ENCODE peak calls at places on chromosomes 12 and 14, in four cellular contexts. One of them, this sample, is unnamed. For H3K4me1, the result is how much of the 10 kb centered on the place peaks cover.

GRCh38 chr12:87801860-87802720 is 227.1 kb downstream of the C12orf50 start:
- DNase-seq in mesendoderm: no peak
- DNase-seq in IMR-90: no peak
- DNase-seq in neuronal stem cell: no peak
- DNase-seq in this sample: no peak

GRCh38 chr14:89635615-89636014 is 218.6 kb upstream of the FOXN3 start:
- DNase-seq in IMR-90: peak
- DNase-seq in neuronal stem cell: no peak
- DNase-seq in mesendoderm: no peak
- DNase-seq in this sample: no peak

GRCh38 chr12:3273409-3273853 is 196.3 kb downstream of the TSPAN9 start:
- DNase-seq in mesendoderm: no peak
- DNase-seq in neuronal stem cell: no peak
- DNase-seq in IMR-90: peak
- DNase-seq in this sample: no peak

GRCh38 chr14:91303091-91303923 is 58.8 kb upstream of the GPR68 start:
- DNase-seq in mesendoderm: peak
- DNase-seq in IMR-90: no peak
- DNase-seq in neuronal stem cell: peak
- DNase-seq in this sample: peak

GRCh38 chr12:3752741-3753486 is at the start of gene CRACR2A:
- DNase-seq in mesendoderm: peak
- DNase-seq in neuronal stem cell: peak
- DNase-seq in IMR-90: peak
- DNase-seq in this sample: peak

GRCh38 chr12:1220127-1221092 is 229.4 kb downstream of the ERC1 start:
- DNase-seq in neuronal stem cell: no peak
- DNase-seq in IMR-90: no peak
- DNase-seq in mesendoderm: no peak
- DNase-seq in this sample: no peak

GRCh38 chr12:79522657-79523386 is 167.9 kb downstream of the PAWR start:
- DNase-seq in neuronal stem cell: no peak
- DNase-seq in mesendoderm: no peak
- DNase-seq in IMR-90: no peak
- DNase-seq in this sample: no peak

GRCh38 chr14:45526715-45527549 is 273.9 kb upstream of the MIS18BP1 start:
- DNase-seq in IMR-90: no peak
- DNase-seq in neuronal stem cell: peak
- DNase-seq in mesendoderm: peak
- DNase-seq in this sample: peak

GRCh38 chr12:1857086-1857485 is 36.7 kb downstream of the LRTM2 start:
- DNase-seq in neuronal stem cell: no peak
- DNase-seq in IMR-90: no peak
- DNase-seq in mesendoderm: no peak
- DNase-seq in this sample: no peak

GRCh38 chr12:114912811-114913210 is 228.8 kb upstream of the TBX3 start:
- DNase-seq in mesendoderm: no peak
- DNase-seq in neuronal stem cell: no peak
- DNase-seq in IMR-90: no peak
- DNase-seq in this sample: no peak

GRCh38 chr12:56220611-56221232 is 1.0 kb downstream of the RNF41 start:
- DNase-seq in IMR-90: peak
- DNase-seq in neuronal stem cell: peak
- DNase-seq in mesendoderm: peak
- DNase-seq in this sample: no peak

GRCh38 chr14:50932159-50932558 is 12.1 kb downstream of the PYGL start:
- DNase-seq in IMR-90: no peak
- DNase-seq in neuronal stem cell: no peak
- DNase-seq in mesendoderm: no peak
- DNase-seq in this sample: no peak

GRCh38 chr12:4270016-4270669 is 3.4 kb upstream of the CCND2 start:
- DNase-seq in IMR-90: no peak
- DNase-seq in mesendoderm: peak
- DNase-seq in neuronal stem cell: no peak
- DNase-seq in this sample: peak

GRCh38 chr14:64388533-64389243 is 535 bp downstream of the MTHFD1 start:
- DNase-seq in IMR-90: peak
- DNase-seq in neuronal stem cell: no peak
- DNase-seq in mesendoderm: peak
- DNase-seq in this sample: no peak

GRCh38 chr12:1281683-1282366 is 290.8 kb downstream of the ERC1 start:
- DNase-seq in IMR-90: peak
- DNase-seq in neuronal stem cell: no peak
- DNase-seq in mesendoderm: no peak
- DNase-seq in this sample: no peak

GRCh38 chr14:97180304-97181200 is 383.4 kb downstream of the VRK1 start:
- DNase-seq in mesendoderm: peak
- DNase-seq in neuronal stem cell: no peak
- DNase-seq in IMR-90: no peak
- DNase-seq in this sample: no peak

GRCh38 chr14:60510254-60510975 is 1.5 kb downstream of the SIX6 start:
- DNase-seq in neuronal stem cell: peak
- DNase-seq in IMR-90: no peak
- DNase-seq in mesendoderm: peak
- DNase-seq in this sample: no peak

GRCh38 chr12:12723147-12723680 is 6.0 kb downstream of the CDKN1B start:
- DNase-seq in neuronal stem cell: no peak
- DNase-seq in IMR-90: peak
- DNase-seq in mesendoderm: no peak
- DNase-seq in this sample: no peak

GRCh38 chr14:92677087-92677668 is 71.2 kb downstream of the LGMN start:
- DNase-seq in mesendoderm: no peak
- DNase-seq in IMR-90: no peak
- DNase-seq in neuronal stem cell: no peak
- DNase-seq in this sample: no peak

GRCh38 chr12:121801601-121802484 is 2.0 kb upstream of the SETD1B start:
- DNase-seq in IMR-90: peak
- DNase-seq in neuronal stem cell: no peak
- DNase-seq in mesendoderm: peak
- DNase-seq in this sample: peak

GRCh38 chr14:91367173-91368171 is 50.1 kb downstream of the CCDC88C start:
- DNase-seq in neuronal stem cell: no peak
- DNase-seq in IMR-90: peak
- DNase-seq in mesendoderm: peak
- DNase-seq in this sample: no peak

GRCh38 chr12:49138999-49139398 is 7.8 kb upstream of the TUBA1B start:
- DNase-seq in neuronal stem cell: no peak
- DNase-seq in mesendoderm: no peak
- DNase-seq in IMR-90: no peak
- DNase-seq in this sample: no peak

GRCh38 chr12:46372852-46373302 is 304 bp upstream of the SLC38A2 start:
- DNase-seq in IMR-90: no peak
- DNase-seq in neuronal stem cell: no peak
- DNase-seq in mesendoderm: no peak
- DNase-seq in this sample: no peak

GRCh38 chr14:106021832-106022231 is 495.4 kb downstream of the TMEM121 start:
- DNase-seq in mesendoderm: no peak
- DNase-seq in neuronal stem cell: no peak
- DNase-seq in IMR-90: no peak
- DNase-seq in this sample: no peak

GRCh38 chr12:93153321-93153720 is 224.2 kb upstream of the EEA1 start:
- DNase-seq in mesendoderm: no peak
- DNase-seq in neuronal stem cell: no peak
- DNase-seq in IMR-90: peak
- DNase-seq in this sample: no peak

GRCh38 chr14:65790185-65790815 is 377.8 kb downstream of the FUT8 start:
- DNase-seq in IMR-90: no peak
- DNase-seq in neuronal stem cell: no peak
- DNase-seq in mesendoderm: peak
- DNase-seq in this sample: no peak

GRCh38 chr14:101815994-101816393 is 54.5 kb downstream of the PPP2R5C start:
- DNase-seq in IMR-90: no peak
- DNase-seq in mesendoderm: no peak
- DNase-seq in neuronal stem cell: no peak
- DNase-seq in this sample: no peak
- H3K4me1 ChIP-seq in IMR-90: under half
- H3K4me1 ChIP-seq in mesendoderm: under half
- H3K4me1 ChIP-seq in neuronal stem cell: under half
- H3K4me1 ChIP-seq in this sample: under half

DNA sequence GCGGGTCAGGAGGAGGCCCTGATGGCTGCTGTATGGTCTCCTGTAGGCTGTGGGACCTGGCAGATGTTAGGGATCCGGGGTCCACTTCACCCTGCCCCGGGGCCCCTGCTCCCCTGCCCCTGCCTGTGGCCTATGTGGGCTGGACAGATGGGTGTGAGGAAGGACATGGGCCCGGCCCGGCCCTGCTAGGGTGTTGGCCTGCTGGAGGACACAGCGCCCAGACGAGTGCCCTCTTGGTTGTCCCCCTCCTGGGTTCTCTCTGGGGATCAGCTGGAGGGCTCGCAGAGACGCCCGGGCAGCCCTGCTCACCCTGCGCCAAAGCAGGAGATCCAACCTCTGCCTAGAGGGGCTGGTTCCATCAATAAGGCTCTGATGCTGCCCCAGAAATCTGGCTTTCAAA is 36.2 kb downstream of the BEGAIN start:
- DNase-seq in neuronal stem cell: no peak
- DNase-seq in mesendoderm: no peak
- DNase-seq in IMR-90: no peak
- DNase-seq in this sample: no peak
- H2BK15ac ChIP-seq in neuronal stem cell: peak
- H2BK15ac ChIP-seq in mesendoderm: no peak
- H2BK15ac ChIP-seq in IMR-90: no peak
- H2BK15ac ChIP-seq in this sample: no peak

GRCh38 chr14:55587847-55588246 is 7.8 kb downstream of the KTN1 start:
- DNase-seq in IMR-90: no peak
- DNase-seq in mesendoderm: no peak
- DNase-seq in neuronal stem cell: no peak
- DNase-seq in this sample: no peak

GRCh38 chr14:55592426-55592825 is 12.4 kb downstream of the KTN1 start:
- DNase-seq in neuronal stem cell: no peak
- DNase-seq in mesendoderm: no peak
- DNase-seq in IMR-90: no peak
- DNase-seq in this sample: no peak

GRCh38 chr14:55586411-55586810 is 6.4 kb downstream of the KTN1 start:
- DNase-seq in mesendoderm: no peak
- DNase-seq in neuronal stem cell: no peak
- DNase-seq in IMR-90: peak
- DNase-seq in this sample: no peak

GRCh38 chr14:55588259-55588699 is 8.3 kb downstream of the KTN1 start:
- DNase-seq in neuronal stem cell: no peak
- DNase-seq in mesendoderm: no peak
- DNase-seq in IMR-90: peak
- DNase-seq in this sample: no peak

DNA sequence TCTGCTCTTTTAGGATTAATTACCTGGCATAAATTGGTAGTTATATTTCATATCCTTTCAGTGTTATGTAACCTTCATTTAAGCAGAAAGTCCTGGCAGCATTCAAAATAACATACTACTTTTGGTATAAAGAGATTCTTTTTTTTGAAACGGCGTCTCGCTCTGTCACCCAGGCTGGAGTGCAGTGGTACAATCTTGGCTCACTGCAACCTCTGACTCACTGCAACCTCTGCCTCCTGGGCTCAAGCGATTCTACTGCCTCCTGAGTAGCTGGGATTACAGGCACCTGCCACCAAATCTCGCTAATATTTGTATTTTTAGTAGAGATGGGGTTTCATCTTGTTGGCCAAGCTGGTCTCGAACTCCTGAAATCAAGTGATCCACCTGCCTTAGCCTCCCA is 9.2 kb downstream of the KTN1 start:
- DNase-seq in IMR-90: no peak
- DNase-seq in neuronal stem cell: no peak
- DNase-seq in mesendoderm: no peak
- DNase-seq in this sample: no peak
- H3K4me1 ChIP-seq in IMR-90: under half
- H3K4me1 ChIP-seq in neuronal stem cell: under half
- H3K4me1 ChIP-seq in mesendoderm: under half
- H3K4me1 ChIP-seq in this sample: under half

GRCh38 chr14:76390621-76391020 is 14.7 kb downstream of the ESRRB start:
- DNase-seq in neuronal stem cell: no peak
- DNase-seq in mesendoderm: no peak
- DNase-seq in IMR-90: no peak
- DNase-seq in this sample: no peak

GRCh38 chr14:76382495-76382832 is 6.5 kb downstream of the ESRRB start:
- DNase-seq in IMR-90: no peak
- DNase-seq in neuronal stem cell: no peak
- DNase-seq in mesendoderm: no peak
- DNase-seq in this sample: no peak

GRCh38 chr14:76389841-76390240 is 13.9 kb downstream of the ESRRB start:
- DNase-seq in neuronal stem cell: no peak
- DNase-seq in mesendoderm: no peak
- DNase-seq in IMR-90: no peak
- DNase-seq in this sample: no peak

GRCh38 chr14:76391981-76392690 is 16.2 kb downstream of the ESRRB start:
- DNase-seq in mesendoderm: no peak
- DNase-seq in IMR-90: no peak
- DNase-seq in neuronal stem cell: no peak
- DNase-seq in this sample: no peak

GRCh38 chr14:76386922-76387782 is 11.2 kb downstream of the ESRRB start:
- DNase-seq in IMR-90: peak
- DNase-seq in neuronal stem cell: peak
- DNase-seq in mesendoderm: peak
- DNase-seq in this sample: peak
- H2BK15ac ChIP-seq in IMR-90: no peak
- H2BK15ac ChIP-seq in neuronal stem cell: peak
- H2BK15ac ChIP-seq in mesendoderm: no peak
- H2BK15ac ChIP-seq in this sample: no peak

GRCh38 chr12:51972849-51973273 is 21.4 kb downstream of the ACVR1B start:
- DNase-seq in IMR-90: peak
- DNase-seq in mesendoderm: peak
- DNase-seq in neuronal stem cell: no peak
- DNase-seq in this sample: no peak

GRCh38 chr12:51970904-51971646 is 19.6 kb downstream of the ACVR1B start:
- DNase-seq in IMR-90: peak
- DNase-seq in mesendoderm: peak
- DNase-seq in neuronal stem cell: no peak
- DNase-seq in this sample: peak

GRCh38 chr12:51972424-51972812 is 20.9 kb downstream of the ACVR1B start:
- DNase-seq in mesendoderm: peak
- DNase-seq in IMR-90: no peak
- DNase-seq in neuronal stem cell: no peak
- DNase-seq in this sample: no peak

GRCh38 chr12:51973560-51973959 is 22.1 kb downstream of the ACVR1B start:
- DNase-seq in IMR-90: peak
- DNase-seq in neuronal stem cell: no peak
- DNase-seq in mesendoderm: no peak
- DNase-seq in this sample: no peak

DNA sequence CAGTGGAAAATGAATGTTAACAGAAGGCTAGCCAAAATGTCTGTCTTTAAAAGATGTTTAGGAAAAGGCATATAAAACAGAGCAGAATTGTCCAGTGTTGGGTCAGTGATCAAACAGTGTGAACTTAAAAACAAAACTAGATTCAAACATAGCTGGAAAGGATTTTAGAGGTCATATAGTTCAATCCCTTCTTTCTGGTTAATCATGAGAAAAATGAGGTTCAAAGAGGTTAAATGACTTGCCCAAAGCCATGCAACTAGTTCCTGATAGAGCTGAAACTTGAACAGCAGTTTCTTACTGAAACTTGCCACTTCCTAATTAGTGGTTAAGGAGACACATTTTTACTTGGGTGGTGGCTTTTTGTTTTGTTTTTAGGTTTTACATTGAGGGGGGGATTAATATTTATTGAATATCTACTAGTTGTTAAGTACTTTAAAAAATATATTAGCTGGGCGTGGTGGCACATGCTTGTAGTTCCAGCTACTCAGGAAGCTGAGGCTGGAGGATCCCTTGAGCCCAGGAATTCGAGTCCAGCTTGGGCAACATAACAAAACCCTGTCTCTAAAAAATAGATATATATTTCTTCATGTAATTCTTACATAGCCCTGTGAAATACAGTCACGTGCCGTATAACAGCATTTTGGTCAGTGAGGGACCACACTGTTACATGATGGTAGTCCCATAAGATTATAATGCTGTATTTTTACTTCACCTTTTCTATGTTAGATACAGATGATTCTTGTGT is 20.4 kb downstream of the ACVR1B start:
- DNase-seq in IMR-90: no peak
- DNase-seq in neuronal stem cell: no peak
- DNase-seq in mesendoderm: no peak
- DNase-seq in this sample: no peak
- H3K4me1 ChIP-seq in IMR-90: under half
- H3K4me1 ChIP-seq in neuronal stem cell: under half
- H3K4me1 ChIP-seq in mesendoderm: under half
- H3K4me1 ChIP-seq in this sample: under half